ENCODE peak calls at places on chromosomes 16 and 17, in eight cellular contexts. H is naive thymus-derived CD4-positive, alpha-beta T cell; I is stimulated activated CD4-positive, alpha-beta T cell treated with anti-CD3 and anti-CD28 coated beads, Interleukin-15, amount 100 ng/mL, for 1 hour; W is tibial nerve; G is NCI-H1417; J is cardiac muscle cell; A is BE2C; U is A549. E is an unnamed sample.
A peak's percentile ranks its signal among the peaks of the same experiment; 100 is the strongest.

GRCh38 chr16:82990155-82990554 is 363.4 kb downstream of the CDH13 start:
- DNase-seq in I (no peak), A (no peak), W (no peak), U (no peak), J (no peak), H (no peak), G (no peak), E (no peak)

GRCh38 chr17:81731271-81731670 is 19.2 kb downstream of the SLC25A10 start:
- DNase-seq in G (no peak), I (no peak), U (no peak), J (no peak), H (no peak), A (no peak), W (no peak), E (peak; percentile 73)

GRCh38 chr17:57677858-57678257 is 67.2 kb downstream of the CCDC182 start:
- DNase-seq in W (no peak), U (no peak), H (no peak), G (no peak), J (no peak), I (no peak), A (no peak), E (no peak)

GRCh38 chr16:11796227-11797165 is 562 bp downstream of the ZC3H7A start:
- DNase-seq in W (peak; percentile 40), A (peak; percentile 40), H (no peak), G (peak; percentile 32), U (peak; percentile 47), J (peak; percentile 50), I (no peak), E (peak; percentile 45)

GRCh38 chr17:78682363-78682762 is 99.7 kb downstream of the CYTH1 start:
- DNase-seq in A (no peak), H (no peak), U (no peak), G (no peak), W (no peak), I (no peak), J (no peak), E (no peak)

GRCh38 chr17:61442136-61442775 is 10.0 kb upstream of the TBX4 start:
- DNase-seq in A (no peak), I (no peak), W (no peak), J (no peak), U (no peak), G (no peak), H (no peak), E (no peak)

GRCh38 chr17:79150035-79150733 is 75.6 kb downstream of the ENGASE start:
- DNase-seq in U (no peak), J (no peak), W (no peak), I (no peak), H (no peak), A (no peak), G (no peak), E (no peak)

GRCh38 chr17:43791589-43791988 is 11.4 kb downstream of the CFAP97D1 start:
- DNase-seq in I (no peak), U (peak; percentile 71), A (no peak), J (peak; percentile 56), H (no peak), W (no peak), G (no peak), E (peak; percentile 88)

GRCh38 chr16:49467540-49468372 is 94.2 kb downstream of the C16orf78 start:
- DNase-seq in H (no peak), G (no peak), A (no peak), I (no peak), J (no peak), U (no peak), W (no peak), E (no peak)